ENCODE peak calls at places on chromosomes 11 and 22, in eight cellular contexts. One of them, this sample, is unnamed.

GRCh38 chr11:76670475-76671235 is at the start of gene LRRC32:
- DNase-seq in cardiac muscle cell: peak; percentile 55
- DNase-seq in nephron progenitor cell: peak; percentile 73
- DNase-seq in choroid plexus epithelial cell: peak; percentile 42
- DNase-seq in endothelial cell: peak; percentile 67
- DNase-seq in spleen: peak; percentile 89
- DNase-seq in A549: no peak
- DNase-seq in cardiac fibroblast: peak; percentile 56
- DNase-seq in this sample: no peak

GRCh38 chr11:134537296-134537695 is 125.3 kb upstream of the B3GAT1 start:
- DNase-seq in cardiac muscle cell: no peak
- DNase-seq in nephron progenitor cell: no peak
- DNase-seq in choroid plexus epithelial cell: no peak
- DNase-seq in endothelial cell: no peak
- DNase-seq in spleen: no peak
- DNase-seq in A549: no peak
- DNase-seq in cardiac fibroblast: no peak
- DNase-seq in this sample: no peak

GRCh38 chr22:36405671-36406070 is 17.9 kb upstream of the MYH9 start:
- DNase-seq in cardiac muscle cell: peak; percentile 59
- DNase-seq in nephron progenitor cell: no peak
- DNase-seq in choroid plexus epithelial cell: no peak
- DNase-seq in endothelial cell: no peak
- DNase-seq in spleen: peak; percentile 92
- DNase-seq in A549: no peak
- DNase-seq in cardiac fibroblast: peak; percentile 57
- DNase-seq in this sample: peak; percentile 80

GRCh38 chr11:1676254-1676740 is 20.7 kb upstream of the KRTAP5-6 start:
- DNase-seq in cardiac muscle cell: no peak
- DNase-seq in nephron progenitor cell: no peak
- DNase-seq in choroid plexus epithelial cell: no peak
- DNase-seq in endothelial cell: no peak
- DNase-seq in spleen: no peak
- DNase-seq in A549: no peak
- DNase-seq in cardiac fibroblast: no peak
- DNase-seq in this sample: no peak

GRCh38 chr22:45235101-45235777 is 5.5 kb downstream of the KIAA0930 start:
- DNase-seq in cardiac muscle cell: no peak
- DNase-seq in nephron progenitor cell: no peak
- DNase-seq in choroid plexus epithelial cell: no peak
- DNase-seq in endothelial cell: no peak
- DNase-seq in spleen: peak; percentile 88
- DNase-seq in A549: no peak
- DNase-seq in cardiac fibroblast: no peak
- DNase-seq in this sample: no peak

GRCh38 chr22:23520875-23521441 is 59.1 kb downstream of the IGLL1 start:
- DNase-seq in cardiac muscle cell: peak; percentile 64
- DNase-seq in nephron progenitor cell: peak; percentile 56
- DNase-seq in choroid plexus epithelial cell: peak; percentile 38
- DNase-seq in endothelial cell: no peak
- DNase-seq in spleen: peak; percentile 69
- DNase-seq in A549: peak; percentile 20
- DNase-seq in cardiac fibroblast: peak; percentile 61
- DNase-seq in this sample: no peak

GRCh38 chr11:126340960-126341709 is 14.4 kb upstream of the ST3GAL4 start:
- DNase-seq in cardiac muscle cell: no peak
- DNase-seq in nephron progenitor cell: no peak
- DNase-seq in choroid plexus epithelial cell: no peak
- DNase-seq in endothelial cell: no peak
- DNase-seq in spleen: peak; percentile 24
- DNase-seq in A549: no peak
- DNase-seq in cardiac fibroblast: no peak
- DNase-seq in this sample: no peak

GRCh38 chr22:31184015-31184414 is 24.0 kb downstream of the RNF185 start:
- DNase-seq in cardiac muscle cell: no peak
- DNase-seq in nephron progenitor cell: no peak
- DNase-seq in choroid plexus epithelial cell: no peak
- DNase-seq in endothelial cell: no peak
- DNase-seq in spleen: no peak
- DNase-seq in A549: no peak
- DNase-seq in cardiac fibroblast: no peak
- DNase-seq in this sample: no peak

GRCh38 chr11:114253771-114254170 is 42.4 kb upstream of the NNMT start:
- DNase-seq in cardiac muscle cell: no peak
- DNase-seq in nephron progenitor cell: no peak
- DNase-seq in choroid plexus epithelial cell: no peak
- DNase-seq in endothelial cell: no peak
- DNase-seq in spleen: no peak
- DNase-seq in A549: no peak
- DNase-seq in cardiac fibroblast: no peak
- DNase-seq in this sample: no peak

GRCh38 chr11:36465449-36466163 is 44.5 kb downstream of the TRAF6 start:
- DNase-seq in cardiac muscle cell: no peak
- DNase-seq in nephron progenitor cell: no peak
- DNase-seq in choroid plexus epithelial cell: no peak
- DNase-seq in endothelial cell: no peak
- DNase-seq in spleen: no peak
- DNase-seq in A549: no peak
- DNase-seq in cardiac fibroblast: no peak
- DNase-seq in this sample: no peak

GRCh38 chr11:45791524-45791923 is 13.4 kb upstream of the SLC35C1 start:
- DNase-seq in cardiac muscle cell: no peak
- DNase-seq in nephron progenitor cell: no peak
- DNase-seq in choroid plexus epithelial cell: no peak
- DNase-seq in endothelial cell: no peak
- DNase-seq in spleen: no peak
- DNase-seq in A549: no peak
- DNase-seq in cardiac fibroblast: no peak
- DNase-seq in this sample: no peak

GRCh38 chr11:31236052-31236652 is 133.4 kb downstream of the DCDC1 start:
- DNase-seq in cardiac muscle cell: peak; percentile 28
- DNase-seq in nephron progenitor cell: no peak
- DNase-seq in choroid plexus epithelial cell: peak; percentile 39
- DNase-seq in endothelial cell: no peak
- DNase-seq in spleen: no peak
- DNase-seq in A549: peak; percentile 9
- DNase-seq in cardiac fibroblast: peak; percentile 30
- DNase-seq in this sample: peak; percentile 24

GRCh38 chr11:31237819-31238771 is 131.4 kb downstream of the DCDC1 start:
- DNase-seq in cardiac muscle cell: peak; percentile 35
- DNase-seq in nephron progenitor cell: peak; percentile 6
- DNase-seq in choroid plexus epithelial cell: peak; percentile 4
- DNase-seq in endothelial cell: no peak
- DNase-seq in spleen: no peak
- DNase-seq in A549: peak; percentile 18
- DNase-seq in cardiac fibroblast: peak; percentile 21
- DNase-seq in this sample: peak; percentile 57

DNA sequence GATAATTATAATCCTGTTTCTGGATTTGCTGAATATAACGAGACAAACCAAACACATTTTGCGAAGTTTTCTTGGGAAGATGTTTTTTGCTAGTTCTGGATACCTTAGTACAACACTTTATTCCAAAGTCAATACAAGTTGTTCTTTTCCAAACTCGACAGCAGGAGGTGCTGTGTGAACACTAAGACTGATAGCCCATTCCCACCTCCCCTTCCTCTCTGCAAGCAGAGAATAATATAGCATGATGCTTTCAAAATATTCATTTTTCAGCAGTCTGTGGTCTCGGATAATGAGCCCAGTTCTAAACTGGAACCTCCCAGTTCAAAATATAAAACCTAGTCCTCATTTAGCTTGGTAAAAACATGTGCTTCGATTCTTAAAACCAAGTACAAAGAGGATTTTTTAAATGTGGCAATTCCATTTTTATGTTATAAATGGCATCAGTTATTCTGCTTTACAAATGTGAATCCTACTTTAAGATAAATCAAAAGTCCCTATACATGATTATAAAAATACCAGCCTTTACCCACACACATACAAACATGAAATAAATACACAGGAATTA is 129.1 kb downstream of the DCDC1 start:
- DNase-seq in cardiac muscle cell: peak; percentile 72
- DNase-seq in nephron progenitor cell: peak; percentile 40
- DNase-seq in choroid plexus epithelial cell: peak; percentile 78
- DNase-seq in endothelial cell: peak; percentile 56
- DNase-seq in spleen: no peak
- DNase-seq in A549: peak; percentile 73
- DNase-seq in cardiac fibroblast: peak; percentile 67
- DNase-seq in this sample: peak; percentile 67
- TF ChIP-seq CTCF in cardiac muscle cell: peak; percentile 63
- TF ChIP-seq CTCF in nephron progenitor cell: peak; percentile 61
- TF ChIP-seq CTCF in choroid plexus epithelial cell: peak; percentile 79
- TF ChIP-seq CTCF in endothelial cell: peak; percentile 61
- TF ChIP-seq CTCF in spleen: no peak
- TF ChIP-seq CTCF in A549: peak; percentile 79
- TF ChIP-seq CTCF in cardiac fibroblast: peak; percentile 59
- TF ChIP-seq CTCF in this sample: peak; percentile 71

GRCh38 chr11:10692716-10693115 is 839 bp downstream of the IRAG1 start:
- DNase-seq in cardiac muscle cell: no peak
- DNase-seq in nephron progenitor cell: no peak
- DNase-seq in choroid plexus epithelial cell: no peak
- DNase-seq in endothelial cell: no peak
- DNase-seq in spleen: no peak
- DNase-seq in A549: no peak
- DNase-seq in cardiac fibroblast: no peak
- DNase-seq in this sample: no peak

GRCh38 chr11:10693509-10694071 is at the start of gene IRAG1:
- DNase-seq in cardiac muscle cell: peak; percentile 82
- DNase-seq in nephron progenitor cell: peak; percentile 38
- DNase-seq in choroid plexus epithelial cell: peak; percentile 78
- DNase-seq in endothelial cell: no peak
- DNase-seq in spleen: no peak
- DNase-seq in A549: no peak
- DNase-seq in cardiac fibroblast: peak; percentile 73
- DNase-seq in this sample: no peak

GRCh38 chr11:10696797-10697620 is 3.5 kb upstream of the IRAG1 start:
- DNase-seq in cardiac muscle cell: no peak
- DNase-seq in nephron progenitor cell: no peak
- DNase-seq in choroid plexus epithelial cell: no peak
- DNase-seq in endothelial cell: no peak
- DNase-seq in spleen: no peak
- DNase-seq in A549: no peak
- DNase-seq in cardiac fibroblast: no peak
- DNase-seq in this sample: no peak

GRCh38 chr11:10695821-10696220 is 2.3 kb upstream of the IRAG1 start:
- DNase-seq in cardiac muscle cell: no peak
- DNase-seq in nephron progenitor cell: no peak
- DNase-seq in choroid plexus epithelial cell: no peak
- DNase-seq in endothelial cell: no peak
- DNase-seq in spleen: no peak
- DNase-seq in A549: no peak
- DNase-seq in cardiac fibroblast: no peak
- DNase-seq in this sample: no peak

DNA sequence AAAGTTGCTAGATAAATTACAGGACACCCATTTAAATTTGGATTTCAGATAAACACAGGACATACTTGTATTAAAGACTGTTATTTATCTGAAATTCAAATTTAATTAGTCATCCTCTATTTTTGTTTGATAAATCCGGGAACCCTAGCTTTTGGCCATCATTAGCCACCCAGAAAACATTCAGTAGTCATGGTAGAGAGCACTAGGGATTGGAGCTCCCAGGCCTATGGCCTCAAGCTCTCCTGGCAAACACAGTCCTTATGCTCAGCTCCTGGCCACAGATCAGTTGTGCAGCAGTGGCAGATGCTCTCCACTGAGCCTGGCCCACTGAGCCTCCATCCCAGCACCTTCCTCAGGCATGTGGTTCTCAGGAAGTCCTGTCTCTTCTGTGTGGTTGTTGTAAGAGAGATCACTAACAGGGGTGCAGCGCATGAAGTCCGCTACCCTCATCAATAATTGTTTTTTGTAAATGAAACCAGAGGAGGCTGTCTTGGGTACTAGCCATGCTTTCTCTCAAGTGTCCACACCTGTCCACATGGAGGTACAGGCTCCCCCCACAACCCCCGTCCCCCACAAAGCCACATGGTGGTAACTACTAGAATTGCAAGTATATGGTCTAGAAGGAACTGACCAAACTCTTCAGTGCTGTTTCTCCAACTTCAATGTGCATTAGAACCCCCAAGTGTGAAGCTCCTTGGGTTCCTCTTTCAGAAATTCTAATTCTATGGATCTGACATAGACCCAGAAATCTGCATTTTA is 1.1 kb upstream of the IRAG1 start:
- DNase-seq in cardiac muscle cell: peak; percentile 13
- DNase-seq in nephron progenitor cell: no peak
- DNase-seq in choroid plexus epithelial cell: no peak
- DNase-seq in endothelial cell: no peak
- DNase-seq in spleen: no peak
- DNase-seq in A549: no peak
- DNase-seq in cardiac fibroblast: peak; percentile 22
- DNase-seq in this sample: no peak
- TF ChIP-seq CTCF in cardiac muscle cell: no peak
- TF ChIP-seq CTCF in nephron progenitor cell: no peak
- TF ChIP-seq CTCF in choroid plexus epithelial cell: peak; percentile 24
- TF ChIP-seq CTCF in endothelial cell: no peak
- TF ChIP-seq CTCF in spleen: no peak
- TF ChIP-seq CTCF in A549: no peak
- TF ChIP-seq CTCF in cardiac fibroblast: no peak
- TF ChIP-seq CTCF in this sample: no peak

DNA sequence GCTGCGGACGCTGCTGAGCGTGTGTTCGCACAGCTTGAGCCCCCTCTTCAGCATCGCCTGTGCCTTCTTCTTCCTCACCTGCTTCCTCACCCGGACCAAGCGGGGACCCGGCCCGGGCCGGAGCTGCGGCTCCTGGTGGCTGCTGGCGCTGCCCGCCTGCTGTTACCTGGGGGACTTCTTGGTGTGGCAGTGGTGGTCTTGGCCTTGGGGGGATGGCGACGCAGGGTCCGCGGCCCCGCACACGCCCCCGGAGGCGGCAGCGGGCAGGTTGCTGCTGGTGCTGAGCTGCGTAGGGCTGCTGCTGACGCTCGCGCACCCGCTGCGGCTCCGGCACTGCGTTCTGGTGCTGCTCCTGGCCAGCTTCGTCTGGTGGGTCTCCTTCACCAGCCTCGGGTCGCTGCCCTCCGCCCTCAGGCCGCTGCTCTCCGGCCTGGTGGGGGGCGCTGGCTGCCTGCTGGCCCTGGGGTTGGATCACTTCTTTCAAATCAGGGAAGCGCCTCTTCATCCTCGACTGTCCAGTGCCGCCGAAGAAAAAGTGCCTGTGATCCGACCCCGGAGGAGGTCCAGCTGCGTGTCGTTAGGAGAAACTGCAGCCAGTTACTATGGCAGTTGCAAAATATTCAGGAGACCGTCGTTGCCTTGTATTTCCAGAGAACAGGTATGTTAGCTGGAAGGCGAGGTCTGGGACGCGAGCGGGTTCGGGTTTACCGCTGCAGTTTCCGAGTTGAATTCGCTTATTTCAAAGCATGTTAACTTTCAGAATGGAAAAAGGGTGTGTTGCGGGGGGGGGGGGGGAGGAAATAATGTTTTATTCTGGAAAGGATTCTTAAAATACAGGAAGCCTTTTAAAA is 1.0 kb downstream of the PDE3B start:
- DNase-seq in cardiac muscle cell: peak; percentile 41
- DNase-seq in nephron progenitor cell: peak; percentile 62
- DNase-seq in choroid plexus epithelial cell: peak; percentile 23
- DNase-seq in endothelial cell: peak; percentile 44
- DNase-seq in spleen: peak; percentile 92
- DNase-seq in A549: peak; percentile 28
- DNase-seq in cardiac fibroblast: peak; percentile 13
- DNase-seq in this sample: no peak
- TF ChIP-seq CTCF in cardiac muscle cell: peak; percentile 17
- TF ChIP-seq CTCF in nephron progenitor cell: no peak
- TF ChIP-seq CTCF in choroid plexus epithelial cell: no peak
- TF ChIP-seq CTCF in endothelial cell: no peak
- TF ChIP-seq CTCF in spleen: no peak
- TF ChIP-seq CTCF in A549: no peak
- TF ChIP-seq CTCF in cardiac fibroblast: no peak
- TF ChIP-seq CTCF in this sample: no peak

GRCh38 chr22:33467718-33468117 is 409.5 kb upstream of the SYN3 start:
- DNase-seq in cardiac muscle cell: no peak
- DNase-seq in nephron progenitor cell: no peak
- DNase-seq in choroid plexus epithelial cell: peak; percentile 26
- DNase-seq in endothelial cell: no peak
- DNase-seq in spleen: no peak
- DNase-seq in A549: no peak
- DNase-seq in cardiac fibroblast: no peak
- DNase-seq in this sample: no peak
- TF ChIP-seq CTCF in cardiac muscle cell: peak; percentile 7
- TF ChIP-seq CTCF in nephron progenitor cell: no peak
- TF ChIP-seq CTCF in choroid plexus epithelial cell: peak; percentile 45
- TF ChIP-seq CTCF in endothelial cell: no peak
- TF ChIP-seq CTCF in spleen: no peak
- TF ChIP-seq CTCF in A549: no peak
- TF ChIP-seq CTCF in cardiac fibroblast: no peak
- TF ChIP-seq CTCF in this sample: peak; percentile 7